ENCODE peak calls at places on chromosomes 5 and 9, in eight cellular contexts. B is WTC11; D is left colon; J is sigmoid colon; U is Calu3; H is H1; E is lung; Y is stimulated activated effector memory CD8-positive, alpha-beta T cell treated with anti-CD3 and anti-CD28 coated beads, Interleukin-12 subunit alpha, Interleukin-12 subunit beta, amount 100 ng/mL, for 72 hours. A is an unnamed sample.

GRCh38 chr5:132258102-132259060 is 885 bp downstream of the PDLIM4 start:
- DNase-seq in H (no peak), B (no peak), E (no peak), J (peak), Y (no peak), D (no peak), U (no peak), A (no peak)

GRCh38 chr5:67462150-67462549 is 265.6 kb upstream of the CD180 start:
- DNase-seq in J (no peak), U (no peak), B (no peak), D (no peak), Y (no peak), E (no peak), H (no peak), A (no peak)

GRCh38 chr5:178125253-178125916 is 5.4 kb upstream of the RMND5B start:
- DNase-seq in B (no peak), E (no peak), H (no peak), J (no peak), Y (no peak), U (no peak), D (no peak), A (no peak)

GRCh38 chr9:20684865-20685696 is 1.0 kb downstream of the FOCAD start:
- DNase-seq in H (no peak), E (no peak), Y (no peak), J (no peak), D (no peak), U (no peak), B (no peak), A (no peak)

GRCh38 chr5:178548751-178549150 is 41.4 kb downstream of the COL23A1 start:
- DNase-seq in E (no peak), U (no peak), Y (no peak), D (no peak), J (peak), H (no peak), B (no peak), A (no peak)

GRCh38 chr5:143176048-143176447 is 227.4 kb downstream of the NR3C1 start:
- DNase-seq in E (no peak), U (no peak), J (no peak), B (no peak), H (no peak), Y (no peak), D (no peak), A (no peak)

GRCh38 chr5:167814828-167815227 is 476.6 kb upstream of the WWC1 start:
- DNase-seq in E (no peak), Y (no peak), J (no peak), H (no peak), D (no peak), U (no peak), B (peak), A (no peak)

GRCh38 chr9:1294641-1295040 is 244.5 kb downstream of the DMRT2 start:
- DNase-seq in E (no peak), U (no peak), Y (no peak), H (no peak), D (no peak), B (no peak), J (no peak), A (no peak)

GRCh38 chr5:139148306-139148705 is 49.9 kb downstream of the SIL1 start:
- DNase-seq in H (no peak), Y (no peak), J (no peak), E (no peak), U (no peak), D (no peak), B (no peak), A (no peak)

GRCh38 chr9:90789862-90790261 is 11.8 kb upstream of the SYK start:
- DNase-seq in J (no peak), U (no peak), B (no peak), E (no peak), H (no peak), D (no peak), Y (no peak), A (no peak)

GRCh38 chr9:77092536-77092935 is 73.1 kb downstream of the FOXB2 start:
- DNase-seq in H (no peak), J (no peak), E (no peak), B (no peak), U (no peak), Y (no peak), D (no peak), A (no peak)

GRCh38 chr5:65359981-65360380 is 121.7 kb downstream of the ADAMTS6 start:
- DNase-seq in B (no peak), Y (no peak), D (no peak), H (no peak), J (no peak), E (no peak), U (no peak), A (no peak)

GRCh38 chr5:146564036-146564762 is 48.2 kb upstream of the GPR151 start:
- DNase-seq in E (no peak), D (no peak), J (no peak), B (no peak), U (peak), H (no peak), Y (no peak), A (no peak)

GRCh38 chr5:72455477-72455876 is 51.7 kb downstream of the ZNF366 start:
- DNase-seq in E (no peak), U (no peak), D (no peak), J (no peak), B (no peak), H (no peak), Y (no peak), A (no peak)

GRCh38 chr9:91775011-91775707 is 174.9 kb downstream of the ROR2 start:
- DNase-seq in H (peak), E (peak), B (peak), J (peak), D (peak), Y (peak), U (peak), A (peak)

GRCh38 chr5:76082790-76083554 is at the start of gene SV2C:
- DNase-seq in D (no peak), B (peak), E (no peak), Y (peak), H (peak), U (peak), J (no peak), A (no peak)

GRCh38 chr5:137220523-137220927 is 278.6 kb downstream of the SPOCK1 start:
- DNase-seq in E (no peak), Y (no peak), U (peak), J (no peak), B (no peak), H (no peak), D (no peak), A (peak)

GRCh38 chr5:146359836-146360235 is 21.2 kb downstream of the POU4F3 start:
- DNase-seq in E (no peak), Y (no peak), J (no peak), D (no peak), B (no peak), H (no peak), U (no peak), A (no peak)

GRCh38 chr5:155008669-155009068 is 4.9 kb upstream of the KIF4B start:
- DNase-seq in Y (no peak), E (no peak), D (no peak), J (no peak), B (no peak), U (no peak), H (no peak), A (no peak)